ENCODE peak calls at places on chromosomes 16 and 17, in seven cellular contexts. One of them, this sample, is unnamed.

GRCh38 chr17:73227944-73228343 is 33.7 kb downstream of the CPSF4L start:
- DNase-seq in GM23248: no peak
- DNase-seq in adrenal gland: peak
- DNase-seq in Jurkat, Clone E6-1: no peak
- DNase-seq in tibial artery: peak
- DNase-seq in spleen: no peak
- DNase-seq in right atrium auricular region: no peak
- DNase-seq in this sample: no peak

GRCh38 chr16:78515421-78515820 is 416.0 kb downstream of the WWOX start:
- DNase-seq in tibial artery: no peak
- DNase-seq in adrenal gland: no peak
- DNase-seq in spleen: no peak
- DNase-seq in GM23248: no peak
- DNase-seq in right atrium auricular region: no peak
- DNase-seq in Jurkat, Clone E6-1: no peak
- DNase-seq in this sample: no peak

GRCh38 chr16:57764341-57765159 is 29.0 kb downstream of the KATNB1 start:
- DNase-seq in adrenal gland: peak
- DNase-seq in tibial artery: no peak
- DNase-seq in Jurkat, Clone E6-1: peak
- DNase-seq in spleen: no peak
- DNase-seq in GM23248: peak
- DNase-seq in right atrium auricular region: no peak
- DNase-seq in this sample: peak

GRCh38 chr17:43945074-43945824 is 3.0 kb upstream of the PPY start:
- DNase-seq in spleen: no peak
- DNase-seq in adrenal gland: no peak
- DNase-seq in tibial artery: no peak
- DNase-seq in GM23248: peak
- DNase-seq in Jurkat, Clone E6-1: no peak
- DNase-seq in right atrium auricular region: no peak
- DNase-seq in this sample: no peak

GRCh38 chr16:28986492-28986891 is 1.6 kb downstream of the LAT start:
- DNase-seq in adrenal gland: no peak
- DNase-seq in right atrium auricular region: no peak
- DNase-seq in Jurkat, Clone E6-1: no peak
- DNase-seq in tibial artery: no peak
- DNase-seq in spleen: no peak
- DNase-seq in GM23248: no peak
- DNase-seq in this sample: no peak

GRCh38 chr17:880074-880870 is 98.1 kb downstream of the MRM3 start:
- DNase-seq in right atrium auricular region: no peak
- DNase-seq in spleen: no peak
- DNase-seq in Jurkat, Clone E6-1: peak
- DNase-seq in GM23248: peak
- DNase-seq in adrenal gland: peak
- DNase-seq in tibial artery: no peak
- DNase-seq in this sample: peak

GRCh38 chr16:19213885-19214284 is 45.8 kb downstream of the SYT17 start:
- DNase-seq in tibial artery: no peak
- DNase-seq in Jurkat, Clone E6-1: no peak
- DNase-seq in spleen: no peak
- DNase-seq in GM23248: no peak
- DNase-seq in adrenal gland: no peak
- DNase-seq in right atrium auricular region: no peak
- DNase-seq in this sample: no peak

GRCh38 chr16:66580605-66581209 is 1.4 kb downstream of the CMTM2 start:
- DNase-seq in GM23248: peak
- DNase-seq in right atrium auricular region: no peak
- DNase-seq in Jurkat, Clone E6-1: no peak
- DNase-seq in adrenal gland: no peak
- DNase-seq in tibial artery: no peak
- DNase-seq in spleen: no peak
- DNase-seq in this sample: no peak

GRCh38 chr16:72493681-72494415 is 321.9 kb upstream of the PMFBP1 start:
- DNase-seq in spleen: no peak
- DNase-seq in Jurkat, Clone E6-1: no peak
- DNase-seq in GM23248: peak
- DNase-seq in right atrium auricular region: no peak
- DNase-seq in tibial artery: no peak
- DNase-seq in adrenal gland: no peak
- DNase-seq in this sample: no peak

GRCh38 chr17:59439261-59439660 is 107.8 kb downstream of the YPEL2 start:
- DNase-seq in tibial artery: no peak
- DNase-seq in right atrium auricular region: no peak
- DNase-seq in GM23248: no peak
- DNase-seq in spleen: no peak
- DNase-seq in Jurkat, Clone E6-1: no peak
- DNase-seq in adrenal gland: no peak
- DNase-seq in this sample: no peak

GRCh38 chr17:56313201-56313600 is 159.9 kb downstream of the ANKFN1 start:
- DNase-seq in tibial artery: no peak
- DNase-seq in right atrium auricular region: no peak
- DNase-seq in spleen: peak
- DNase-seq in adrenal gland: no peak
- DNase-seq in GM23248: no peak
- DNase-seq in Jurkat, Clone E6-1: peak
- DNase-seq in this sample: no peak

GRCh38 chr17:9389116-9389515 is 186.5 kb downstream of the STX8 start:
- DNase-seq in spleen: no peak
- DNase-seq in tibial artery: no peak
- DNase-seq in right atrium auricular region: no peak
- DNase-seq in adrenal gland: no peak
- DNase-seq in GM23248: peak
- DNase-seq in Jurkat, Clone E6-1: no peak
- DNase-seq in this sample: no peak

GRCh38 chr16:14424595-14424994 is 205.5 kb downstream of the PARN start:
- DNase-seq in Jurkat, Clone E6-1: no peak
- DNase-seq in tibial artery: no peak
- DNase-seq in spleen: no peak
- DNase-seq in adrenal gland: no peak
- DNase-seq in right atrium auricular region: no peak
- DNase-seq in GM23248: no peak
- DNase-seq in this sample: no peak

GRCh38 chr17:77999413-78000173 is 41.1 kb downstream of the TNRC6C start:
- DNase-seq in adrenal gland: no peak
- DNase-seq in GM23248: peak
- DNase-seq in right atrium auricular region: no peak
- DNase-seq in tibial artery: no peak
- DNase-seq in spleen: no peak
- DNase-seq in Jurkat, Clone E6-1: no peak
- DNase-seq in this sample: no peak

GRCh38 chr17:43359469-43360105 is 39.2 kb upstream of the ARL4D start:
- DNase-seq in right atrium auricular region: no peak
- DNase-seq in tibial artery: no peak
- DNase-seq in GM23248: no peak
- DNase-seq in adrenal gland: no peak
- DNase-seq in Jurkat, Clone E6-1: no peak
- DNase-seq in spleen: no peak
- DNase-seq in this sample: no peak

DNA sequence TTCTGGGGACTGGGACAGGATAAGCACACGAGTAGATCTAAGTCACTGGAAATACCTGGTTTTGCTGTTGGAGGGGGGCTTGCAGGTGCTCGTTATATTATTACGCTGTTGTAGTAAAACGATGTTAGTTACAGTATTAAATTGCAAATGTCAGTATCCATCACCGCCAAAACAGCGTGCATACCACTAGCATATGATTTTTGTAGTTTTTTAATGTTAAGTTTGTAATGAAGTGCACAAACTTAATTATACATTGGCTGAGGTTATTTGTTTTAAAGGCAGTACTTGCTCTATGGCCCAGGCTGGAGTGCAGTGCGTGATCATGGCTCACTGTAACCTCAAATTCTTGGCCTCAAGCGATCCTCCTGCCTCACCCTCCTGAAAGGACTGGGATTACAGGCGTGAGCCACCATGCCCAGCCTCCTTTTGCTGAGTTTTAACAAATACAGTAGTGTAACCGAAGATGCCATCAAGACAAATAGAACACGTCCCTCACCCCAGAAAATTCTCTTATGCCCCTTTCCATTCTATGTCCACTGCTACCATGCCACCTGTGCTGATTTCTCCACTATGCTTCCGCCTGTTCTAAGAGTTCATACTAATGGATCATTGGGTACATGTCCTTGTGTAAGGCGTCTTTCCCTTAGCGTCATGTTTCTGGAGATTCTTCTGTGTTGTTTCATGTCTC is 20.7 kb upstream of the CSNK1D start:
- DNase-seq in Jurkat, Clone E6-1: no peak
- DNase-seq in adrenal gland: no peak
- DNase-seq in tibial artery: no peak
- DNase-seq in GM23248: no peak
- DNase-seq in spleen: no peak
- DNase-seq in right atrium auricular region: no peak
- DNase-seq in this sample: no peak
- H3K4me3 ChIP-seq in Jurkat, Clone E6-1: peak
- H3K4me3 ChIP-seq in adrenal gland: peak
- H3K4me3 ChIP-seq in tibial artery: peak
- H3K4me3 ChIP-seq in GM23248: peak
- H3K4me3 ChIP-seq in spleen: no peak
- H3K4me3 ChIP-seq in right atrium auricular region: no peak
- H3K4me3 ChIP-seq in this sample: no peak

DNA sequence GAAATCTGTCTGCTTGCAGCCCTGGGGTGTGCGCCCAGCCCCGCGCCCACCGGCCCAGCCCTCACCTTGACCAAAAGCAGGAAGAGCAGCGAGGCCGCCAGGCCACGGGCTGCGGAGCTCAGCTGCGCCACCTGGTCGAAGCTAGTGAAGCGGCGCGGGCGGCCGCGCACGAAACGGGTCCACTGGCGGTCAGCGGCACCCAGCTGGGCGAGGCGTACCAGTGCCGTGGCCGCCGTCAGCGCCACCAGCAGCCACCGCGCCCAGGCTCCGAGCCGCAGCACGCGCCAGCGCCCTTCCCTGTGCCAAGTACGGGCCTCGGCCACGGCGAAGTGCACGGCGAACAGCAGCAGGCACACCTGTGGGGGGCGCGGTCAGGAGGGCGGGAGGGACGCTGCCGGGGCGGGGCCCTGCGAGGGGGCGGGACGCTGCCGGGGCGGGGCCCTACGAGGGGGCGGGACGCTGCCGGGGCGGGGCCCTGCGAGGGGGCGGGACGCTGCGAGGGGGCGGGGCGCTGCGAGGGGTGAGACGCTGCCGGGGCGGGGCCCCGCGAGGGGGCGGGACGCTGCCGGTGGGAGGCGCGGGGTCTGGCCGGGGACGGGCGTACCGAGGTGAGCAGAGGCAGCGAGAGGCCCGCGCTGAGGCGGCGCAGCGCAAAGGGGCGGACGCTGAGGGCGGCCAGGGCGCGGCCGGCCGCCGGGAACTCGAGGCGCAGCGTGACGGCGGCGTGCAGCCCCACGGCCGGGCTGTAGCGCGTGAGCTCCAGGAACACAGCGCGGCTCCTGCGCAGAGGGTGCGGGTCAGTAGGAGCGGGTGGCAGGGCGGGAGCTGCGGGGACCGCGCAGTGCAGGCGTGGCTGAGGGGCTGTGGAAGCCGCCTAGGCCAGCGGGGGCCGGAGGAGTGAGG is 43.3 kb downstream of the TSC2 start:
- DNase-seq in Jurkat, Clone E6-1: peak
- DNase-seq in GM23248: peak
- DNase-seq in spleen: no peak
- DNase-seq in right atrium auricular region: no peak
- DNase-seq in tibial artery: no peak
- DNase-seq in adrenal gland: peak
- DNase-seq in this sample: peak
- H3K4me3 ChIP-seq in Jurkat, Clone E6-1: no peak
- H3K4me3 ChIP-seq in GM23248: no peak
- H3K4me3 ChIP-seq in spleen: no peak
- H3K4me3 ChIP-seq in right atrium auricular region: peak
- H3K4me3 ChIP-seq in tibial artery: no peak
- H3K4me3 ChIP-seq in adrenal gland: peak
- H3K4me3 ChIP-seq in this sample: no peak

GRCh38 chr17:39599665-39600468 is 7.9 kb downstream of the NEUROD2 start:
- DNase-seq in GM23248: no peak
- DNase-seq in adrenal gland: no peak
- DNase-seq in right atrium auricular region: no peak
- DNase-seq in spleen: no peak
- DNase-seq in tibial artery: no peak
- DNase-seq in Jurkat, Clone E6-1: no peak
- DNase-seq in this sample: no peak

GRCh38 chr17:39600469-39601009 is 7.2 kb downstream of the NEUROD2 start:
- DNase-seq in adrenal gland: no peak
- DNase-seq in GM23248: no peak
- DNase-seq in right atrium auricular region: no peak
- DNase-seq in spleen: no peak
- DNase-seq in tibial artery: no peak
- DNase-seq in Jurkat, Clone E6-1: no peak
- DNase-seq in this sample: no peak

GRCh38 chr17:39598047-39598481 is 9.7 kb downstream of the NEUROD2 start:
- DNase-seq in Jurkat, Clone E6-1: no peak
- DNase-seq in GM23248: no peak
- DNase-seq in tibial artery: no peak
- DNase-seq in right atrium auricular region: no peak
- DNase-seq in spleen: no peak
- DNase-seq in adrenal gland: peak
- DNase-seq in this sample: no peak

GRCh38 chr17:39598635-39599005 is 9.1 kb downstream of the NEUROD2 start:
- DNase-seq in Jurkat, Clone E6-1: no peak
- DNase-seq in right atrium auricular region: no peak
- DNase-seq in spleen: no peak
- DNase-seq in GM23248: no peak
- DNase-seq in tibial artery: no peak
- DNase-seq in adrenal gland: no peak
- DNase-seq in this sample: no peak

GRCh38 chr17:39599006-39599664 is 8.6 kb downstream of the NEUROD2 start:
- DNase-seq in GM23248: no peak
- DNase-seq in spleen: no peak
- DNase-seq in tibial artery: no peak
- DNase-seq in Jurkat, Clone E6-1: no peak
- DNase-seq in adrenal gland: no peak
- DNase-seq in right atrium auricular region: no peak
- DNase-seq in this sample: no peak
- H3K4me3 ChIP-seq in GM23248: no peak
- H3K4me3 ChIP-seq in spleen: no peak
- H3K4me3 ChIP-seq in tibial artery: peak
- H3K4me3 ChIP-seq in Jurkat, Clone E6-1: no peak
- H3K4me3 ChIP-seq in adrenal gland: peak
- H3K4me3 ChIP-seq in right atrium auricular region: no peak
- H3K4me3 ChIP-seq in this sample: peak

GRCh38 chr17:61129876-61130275 is 269.8 kb upstream of the TBX2 start:
- DNase-seq in adrenal gland: no peak
- DNase-seq in spleen: no peak
- DNase-seq in GM23248: peak
- DNase-seq in right atrium auricular region: no peak
- DNase-seq in tibial artery: no peak
- DNase-seq in Jurkat, Clone E6-1: no peak
- DNase-seq in this sample: no peak

GRCh38 chr17:61130320-61130719 is 269.3 kb upstream of the TBX2 start:
- DNase-seq in spleen: no peak
- DNase-seq in GM23248: no peak
- DNase-seq in adrenal gland: no peak
- DNase-seq in Jurkat, Clone E6-1: no peak
- DNase-seq in right atrium auricular region: no peak
- DNase-seq in tibial artery: no peak
- DNase-seq in this sample: no peak

GRCh38 chr17:61133853-61134252 is 265.8 kb upstream of the TBX2 start:
- DNase-seq in Jurkat, Clone E6-1: no peak
- DNase-seq in adrenal gland: no peak
- DNase-seq in tibial artery: no peak
- DNase-seq in right atrium auricular region: no peak
- DNase-seq in spleen: no peak
- DNase-seq in GM23248: no peak
- DNase-seq in this sample: no peak

GRCh38 chr17:61132524-61133025 is 267.1 kb upstream of the TBX2 start:
- DNase-seq in adrenal gland: no peak
- DNase-seq in tibial artery: no peak
- DNase-seq in GM23248: no peak
- DNase-seq in right atrium auricular region: no peak
- DNase-seq in spleen: no peak
- DNase-seq in Jurkat, Clone E6-1: no peak
- DNase-seq in this sample: no peak

GRCh38 chr17:61131555-61131954 is 268.1 kb upstream of the TBX2 start:
- DNase-seq in GM23248: no peak
- DNase-seq in spleen: no peak
- DNase-seq in adrenal gland: no peak
- DNase-seq in right atrium auricular region: no peak
- DNase-seq in tibial artery: no peak
- DNase-seq in Jurkat, Clone E6-1: no peak
- DNase-seq in this sample: no peak
- H3K4me3 ChIP-seq in GM23248: no peak
- H3K4me3 ChIP-seq in spleen: no peak
- H3K4me3 ChIP-seq in adrenal gland: no peak
- H3K4me3 ChIP-seq in right atrium auricular region: no peak
- H3K4me3 ChIP-seq in tibial artery: no peak
- H3K4me3 ChIP-seq in Jurkat, Clone E6-1: no peak
- H3K4me3 ChIP-seq in this sample: no peak